ENCODE peak calls at places on chromosome 6, in six cellular contexts. Q, V, W, U, C and S are unnamed samples.

GRCh38 chr6:125789576-125790402 is 971 bp upstream of the NCOA7 start:
- DNase-seq in V (peak; percentile 74), W (peak; percentile 56), U (no peak), Q (peak; percentile 64), C (peak; percentile 21), S (peak; percentile 47)

GRCh38 chr6:162443101-162443500 is 284.5 kb downstream of the PRKN start:
- DNase-seq in W (no peak), U (no peak), Q (no peak), V (peak; percentile 65), C (no peak), S (no peak)

GRCh38 chr6:144479991-144480390 is 194.9 kb downstream of the UTRN start:
- DNase-seq in W (no peak), U (no peak), C (no peak), Q (no peak), V (no peak), S (no peak)

GRCh38 chr6:6865601-6866000 is 242.2 kb upstream of the RREB1 start:
- DNase-seq in V (no peak), W (no peak), U (no peak), Q (peak; percentile 41), C (no peak), S (no peak)

GRCh38 chr6:36840471-36841461 is 1.5 kb upstream of the CPNE5 start:
- DNase-seq in W (no peak), Q (no peak), C (peak; percentile 21), V (no peak), U (peak; percentile 40), S (no peak)

GRCh38 chr6:142695016-142695415 is 250.0 kb downstream of the HIVEP2 start:
- DNase-seq in W (no peak), C (no peak), Q (no peak), V (no peak), U (no peak), S (no peak)

GRCh38 chr6:87407531-87407895 is 259 bp upstream of the CFAP206 start:
- DNase-seq in C (no peak), U (no peak), W (peak; percentile 43), Q (peak; percentile 48), V (peak; percentile 67), S (peak; percentile 14)

GRCh38 chr6:4114123-4114522 is 21.3 kb downstream of the ECI2 start:
- DNase-seq in W (no peak), Q (no peak), V (no peak), U (no peak), C (no peak), S (no peak)

GRCh38 chr6:137692806-137693205 is 174.3 kb upstream of the TNFAIP3 start:
- DNase-seq in V (peak; percentile 82), C (no peak), Q (no peak), W (no peak), U (no peak), S (peak; percentile 71)

GRCh38 chr6:125114248-125114858 is 39.2 kb upstream of the TPD52L1 start:
- DNase-seq in W (no peak), C (peak; percentile 23), Q (peak; percentile 40), U (peak; percentile 31), V (no peak), S (peak; percentile 38)

GRCh38 chr6:110068592-110068967 is 90.5 kb downstream of the GPR6 start:
- DNase-seq in V (no peak), C (no peak), Q (no peak), W (no peak), U (no peak), S (no peak)

GRCh38 chr6:92708270-92708669 is 711.1 kb downstream of the EPHA7 start:
- DNase-seq in W (no peak), V (no peak), Q (no peak), U (no peak), C (no peak), S (no peak)

GRCh38 chr6:1240766-1241165 is 71.1 kb upstream of the FOXQ1 start:
- DNase-seq in W (no peak), V (no peak), C (no peak), U (no peak), Q (no peak), S (no peak)

GRCh38 chr6:166168616-166169548 is 1.2 kb upstream of the TBXT start:
- DNase-seq in U (no peak), W (no peak), V (no peak), Q (no peak), C (no peak), S (no peak)

GRCh38 chr6:15363523-15364400 is 117.9 kb downstream of the JARID2 start:
- DNase-seq in V (no peak), C (no peak), Q (no peak), U (no peak), W (no peak), S (no peak)

GRCh38 chr6:56820060-56820459 is 134.8 kb upstream of the BEND6 start:
- DNase-seq in C (no peak), V (no peak), U (no peak), W (no peak), Q (no peak), S (no peak)